ENCODE peak calls at places on chromosomes 13 and 19, in four cellular contexts. K is ovary, B is NB4, Q is Peyer's patch. U is an unnamed sample.

GRCh38 chr13:80469841-80470378 is 129.0 kb upstream of the SPRY2 start:
- DNase-seq in K (no peak), B (peak; percentile 19), Q (peak; percentile 71), U (no peak)

GRCh38 chr19:41792513-41793413 is 3.6 kb upstream of the CEACAM3 start:
- DNase-seq in K (no peak), B (peak; percentile 56), Q (peak; percentile 75), U (peak; percentile 90)

GRCh38 chr13:93640452-93640851 is 413.8 kb downstream of the GPC6 start:
- DNase-seq in K (no peak), B (no peak), Q (no peak), U (no peak)

GRCh38 chr19:42199440-42200115 is 17.9 kb downstream of the DEDD2 start:
- DNase-seq in K (no peak), B (peak; percentile 95), Q (peak; percentile 77), U (peak; percentile 94)

GRCh38 chr13:113064534-113065405 is 40.8 kb upstream of the F7 start:
- DNase-seq in K (no peak), B (peak; percentile 92), Q (no peak), U (peak; percentile 6)

GRCh38 chr13:52109096-52109495 is 19.8 kb downstream of the NEK5 start:
- DNase-seq in K (no peak), B (no peak), Q (no peak), U (no peak)

GRCh38 chr13:112926993-112927392 is 42.0 kb upstream of the MCF2L start:
- DNase-seq in K (no peak), B (no peak), Q (no peak), U (no peak)

GRCh38 chr19:31350693-31351211 is 1.5 kb upstream of the TSHZ3 start:
- DNase-seq in K (peak; percentile 68), B (peak; percentile 25), Q (no peak), U (peak; percentile 82)

GRCh38 chr13:61383101-61383500 is 32.5 kb downstream of the PCDH20 start:
- DNase-seq in K (no peak), B (no peak), Q (no peak), U (no peak)

GRCh38 chr19:46901701-46902401 is 41.1 kb downstream of the ARHGAP35 start:
- DNase-seq in K (no peak), B (no peak), Q (no peak), U (no peak)

GRCh38 chr13:27857271-27857670 is 62.5 kb upstream of the PDX1 start:
- DNase-seq in K (no peak), B (no peak), Q (no peak), U (no peak)

GRCh38 chr13:46170268-46170667 is 11.7 kb downstream of the LCP1 start:
- DNase-seq in K (no peak), B (peak; percentile 32), Q (no peak), U (no peak)

GRCh38 chr13:75417647-75418046 is 64.3 kb downstream of the TBC1D4 start:
- DNase-seq in K (no peak), B (peak; percentile 15), Q (no peak), U (no peak)

GRCh38 chr13:113421673-113422270 is 31.5 kb downstream of the ADPRHL1 start:
- DNase-seq in K (peak; percentile 66), B (no peak), Q (no peak), U (no peak)

GRCh38 chr19:53980553-53981407 is 10.7 kb upstream of the CACNG6 start:
- DNase-seq in K (no peak), B (no peak), Q (no peak), U (no peak)

GRCh38 chr13:97967948-97968347 is 14.5 kb downstream of the IPO5 start:
- DNase-seq in K (peak; percentile 47), B (no peak), Q (no peak), U (no peak)

GRCh38 chr19:3556978-3557460 is 367 bp downstream of the MFSD12 start:
- DNase-seq in K (no peak), B (peak; percentile 55), Q (peak; percentile 75), U (peak; percentile 89)

GRCh38 chr19:16778796-16779411 is 50.3 kb upstream of the SIN3B start:
- DNase-seq in K (no peak), B (peak; percentile 86), Q (peak; percentile 74), U (peak; percentile 79)

GRCh38 chr13:99981115-99982020 is at the start of gene ZIC2:
- DNase-seq in K (no peak), B (peak; percentile 96), Q (no peak), U (peak; percentile 72)

GRCh38 chr13:48746816-48747215 is 93.1 kb downstream of the CYSLTR2 start:
- DNase-seq in K (no peak), B (no peak), Q (no peak), U (no peak)

GRCh38 chr13:85806553-85807175 is 7.4 kb upstream of the SLITRK6 start:
- DNase-seq in K (no peak), B (peak; percentile 60), Q (no peak), U (no peak)

GRCh38 chr19:32318884-32319520 is 26.4 kb upstream of the ZNF507 start:
- DNase-seq in K (no peak), B (peak; percentile 30), Q (peak; percentile 53), U (no peak)

GRCh38 chr19:23904406-23904805 is 10.3 kb upstream of the ZNF726 start:
- DNase-seq in K (no peak), B (no peak), Q (no peak), U (no peak)

GRCh38 chr19:19956431-19957075 is 55.8 kb downstream of the ZNF93 start:
- DNase-seq in K (no peak), B (no peak), Q (no peak), U (no peak)

GRCh38 chr13:46211116-46211515 is 612 bp upstream of the LRRC63 start:
- DNase-seq in K (no peak), B (peak; percentile 66), Q (no peak), U (no peak)

GRCh38 chr13:28536371-28536770 is 41.4 kb upstream of the FLT1 start:
- DNase-seq in K (no peak), B (no peak), Q (no peak), U (no peak)

DNA sequence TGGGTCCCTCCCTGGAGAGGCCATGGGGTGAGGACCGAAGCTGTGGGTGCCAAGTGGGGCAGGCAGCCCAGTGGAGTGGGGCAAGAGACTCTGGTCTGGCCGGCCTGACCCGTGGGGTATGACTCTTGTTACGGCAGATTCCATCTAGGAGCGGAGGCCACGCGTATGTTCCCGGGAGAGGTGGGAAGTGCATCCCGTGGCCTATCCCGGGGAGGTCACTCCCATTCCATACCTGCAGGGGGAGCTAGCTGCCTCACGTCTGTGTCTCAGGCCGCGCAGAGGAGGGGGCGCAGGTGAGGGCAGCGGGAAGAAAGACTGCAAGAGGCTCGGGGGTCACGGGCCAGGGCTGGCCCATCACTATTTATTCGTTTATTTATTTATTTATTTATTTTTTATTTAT is 4.9 kb downstream of the CSNK1G2 start:
- DNase-seq in K (no peak), B (no peak), Q (peak; percentile 66), U (no peak)
- TF ChIP-seq CTCF in K (peak; percentile 29), B (peak; percentile 41), Q (peak; percentile 9), U (peak; percentile 65)

DNA sequence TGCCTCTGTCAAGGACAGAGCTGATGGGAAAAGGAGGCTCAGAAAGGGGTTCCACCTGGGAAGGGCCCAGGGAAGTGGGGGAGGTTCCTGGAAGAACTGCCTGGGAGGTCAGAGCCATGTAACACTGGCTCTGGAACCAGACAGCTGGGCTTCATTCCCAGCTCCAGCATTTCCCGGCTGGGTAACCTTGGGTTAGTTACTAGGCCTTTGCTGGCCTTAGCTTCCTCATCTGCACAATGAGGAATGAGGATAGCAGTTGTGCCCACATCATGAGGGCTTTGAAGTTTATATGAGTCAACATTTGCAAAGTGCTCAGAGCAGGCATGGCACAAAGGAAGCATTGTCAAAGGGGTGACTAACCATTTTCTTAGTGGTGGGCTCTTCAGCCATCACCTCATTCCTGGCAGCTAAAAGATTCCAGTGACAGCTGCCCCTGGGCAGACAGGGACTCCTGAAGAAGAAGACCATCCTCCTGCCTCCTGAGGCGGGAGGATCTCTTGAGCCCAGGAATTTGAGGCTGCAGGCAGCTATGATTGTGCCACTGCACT is 1.7 kb upstream of the DNAJB1 start:
- DNase-seq in K (peak; percentile 43), B (peak; percentile 22), Q (no peak), U (no peak)
- H3K4me3 ChIP-seq in K (no peak overlapping the region), B (no peak overlapping the region), Q (no peak overlapping the region), U (no peak overlapping the region)

DNA sequence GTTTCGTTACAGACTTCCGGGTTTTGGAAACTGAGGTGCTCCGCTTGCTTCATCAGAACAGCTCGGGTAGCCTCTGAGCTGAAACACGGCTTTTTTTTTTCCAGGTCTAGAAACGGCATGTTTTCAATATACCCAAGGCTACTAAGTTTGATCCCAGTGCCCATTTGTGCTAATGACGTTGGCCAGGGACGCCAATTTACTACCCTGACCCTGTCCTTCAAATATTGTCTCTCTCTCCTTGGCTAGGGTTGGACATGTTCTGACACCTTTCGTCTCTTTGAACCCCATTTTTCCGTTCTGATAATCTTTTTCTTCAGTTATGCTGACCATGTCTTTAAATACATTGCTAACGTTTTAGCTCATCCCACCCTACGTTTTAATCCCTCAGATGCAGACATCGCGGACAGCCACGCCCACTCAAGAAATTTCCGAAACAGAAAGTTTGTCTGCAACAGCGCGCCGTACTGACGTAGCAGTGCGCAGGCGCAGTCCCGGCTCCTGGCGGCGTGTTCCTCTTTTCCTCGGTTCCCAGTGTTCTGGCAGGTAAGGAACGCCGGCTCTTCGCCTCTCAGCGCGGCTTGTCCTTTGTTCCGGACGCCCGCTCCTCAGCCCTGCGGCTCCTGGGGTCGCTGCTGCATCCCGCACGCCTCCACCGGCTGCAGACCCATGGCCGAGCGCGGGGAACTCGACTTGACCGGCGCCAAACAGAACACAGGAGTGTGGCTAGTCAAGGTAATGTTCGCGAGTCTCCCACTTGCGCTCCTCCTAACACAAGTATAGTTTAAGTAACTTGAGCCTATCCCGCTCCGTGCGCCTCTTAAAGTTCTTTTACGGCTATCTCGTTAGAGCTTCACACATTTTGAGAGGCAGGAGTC is at the start of gene GTF2F2:
- DNase-seq in K (peak; percentile 93), B (peak; percentile 93), Q (peak; percentile 94), U (peak; percentile 96)
- TF ChIP-seq POLR2A in K (no peak), B (peak; percentile 90), Q (no peak), U (no peak)

DNA sequence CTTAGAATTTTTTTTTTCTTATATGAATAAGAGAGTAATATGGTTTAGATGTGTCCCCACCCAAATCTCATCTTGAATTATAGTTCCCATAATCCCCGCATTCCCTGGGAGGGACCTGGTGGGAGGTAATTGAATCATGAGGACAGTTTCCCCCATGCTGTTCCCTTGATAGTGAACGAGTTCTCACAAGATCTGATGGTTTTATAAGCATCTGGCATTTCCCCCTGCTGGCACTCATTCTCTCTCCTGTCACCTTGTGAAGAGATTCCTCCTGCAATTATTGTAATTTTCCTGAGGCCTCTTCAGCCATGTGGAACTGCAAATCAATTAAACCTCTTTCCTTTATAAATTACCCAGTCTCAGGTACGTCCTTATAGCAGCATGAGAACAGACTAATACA is 205.7 kb downstream of the MYO16 start:
- DNase-seq in K (no peak), B (no peak), Q (no peak), U (no peak)
- TF ChIP-seq CTCF in K (no peak), B (no peak), Q (no peak), U (no peak)

GRCh38 chr13:23347601-23348000 is 85.9 kb downstream of the SACS start:
- DNase-seq in K (no peak), B (no peak), Q (no peak), U (no peak)
- H3K4me3 ChIP-seq in K (no peak overlapping the region), B (no peak overlapping the region), Q (no peak overlapping the region), U (no peak overlapping the region)

DNA sequence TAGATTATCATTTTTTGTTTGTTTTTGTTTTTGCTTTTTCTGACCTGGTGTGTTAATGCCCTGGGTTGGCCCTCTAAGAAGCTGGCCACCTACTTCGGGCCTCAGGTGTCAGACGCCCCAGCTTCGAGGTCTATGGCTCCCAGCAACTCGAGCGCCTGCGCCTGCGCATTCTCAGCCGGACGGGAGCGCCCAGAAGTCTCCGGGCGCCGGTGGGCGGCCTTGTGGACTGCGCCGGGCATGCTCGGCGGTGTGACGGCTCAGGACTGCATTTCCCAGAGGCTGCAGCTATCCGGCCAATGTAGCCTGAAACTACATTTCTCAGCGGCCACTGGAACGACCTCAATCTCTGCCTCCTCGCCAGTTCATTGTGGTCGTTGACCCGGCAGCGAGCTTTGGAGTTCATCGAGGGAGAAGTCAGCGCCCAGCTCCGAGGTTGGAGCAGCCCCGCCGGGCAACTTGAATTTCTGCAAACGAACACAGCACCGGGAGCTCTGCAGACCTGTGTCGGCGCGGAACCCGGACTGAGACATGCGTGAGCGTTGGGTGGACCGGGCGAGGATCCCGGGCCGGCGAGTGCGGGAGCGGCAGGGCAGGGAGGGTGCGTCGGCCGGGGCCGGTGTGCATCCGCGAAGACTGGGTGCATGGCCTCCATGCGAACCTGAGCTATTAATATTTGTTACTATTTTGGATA is at the start of gene ZNF30:
- DNase-seq in K (peak; percentile 89), B (peak; percentile 79), Q (peak; percentile 95), U (peak; percentile 96)
- TF ChIP-seq POLR2A in K (no peak), B (no peak), Q (no peak), U (no peak)

U was measured in spleen.